ENCODE peak calls at places on chromosomes 16 and 17, in ten cellular contexts. E is CD4-positive, alpha-beta T cell; B is psoas muscle; S is GM13976; F is right atrium auricular region; Q is astrocyte of the spinal cord; K is MCF 10A; P is lower leg skin; W is PC-9; M is AG09319. C is an unnamed sample.

GRCh38 chr16:89185062-89185751 is 13.7 kb downstream of the CDH15 start:
- DNase-seq in W (no peak), F (no peak), P (no peak), B (peak), M (no peak), S (no peak), E (no peak), Q (no peak), K (no peak), C (no peak)

GRCh38 chr17:77145635-77146632 is 5.2 kb downstream of the SEC14L1 start:
- DNase-seq in W (peak), M (peak), B (peak), F (peak), P (peak), S (peak), Q (peak), E (no peak), K (no peak), C (peak)

GRCh38 chr16:49651980-49652379 is 203.9 kb downstream of the ZNF423 start:
- DNase-seq in M (no peak), Q (no peak), B (no peak), E (no peak), F (no peak), S (no peak), P (no peak), K (no peak), W (no peak), C (no peak)

GRCh38 chr16:88784074-88784855 is 755 bp downstream of the PIEZO1 start:
- DNase-seq in P (peak), B (peak), W (peak), M (no peak), E (no peak), F (peak), K (peak), Q (peak), S (peak), C (peak)

GRCh38 chr16:87051526-87052320 is 265.5 kb downstream of the C16orf95 start:
- DNase-seq in Q (no peak), B (no peak), E (no peak), F (no peak), S (no peak), W (no peak), P (no peak), M (no peak), K (no peak), C (no peak)

GRCh38 chr16:80803341-80804060 is 897 bp downstream of the CDYL2 start:
- DNase-seq in E (peak), M (no peak), S (peak), K (no peak), Q (no peak), F (no peak), B (peak), P (no peak), W (no peak), C (peak)

GRCh38 chr17:63134867-63135266 is 168.8 kb downstream of the TANC2 start:
- DNase-seq in F (no peak), W (no peak), P (no peak), Q (no peak), B (no peak), E (no peak), M (no peak), K (no peak), S (no peak), C (no peak)

GRCh38 chr16:21083729-21084268 is 66.8 kb downstream of the DNAH3 start:
- DNase-seq in S (peak), W (no peak), B (peak), E (peak), P (peak), M (no peak), Q (peak), K (peak), F (peak), C (peak)

GRCh38 chr16:49586466-49586865 is 212.9 kb downstream of the C16orf78 start:
- DNase-seq in P (no peak), K (no peak), Q (no peak), S (no peak), M (no peak), E (peak), F (no peak), W (no peak), B (no peak), C (no peak)

GRCh38 chr17:54901230-54901847 is 687 bp downstream of the TOM1L1 start:
- DNase-seq in S (no peak), Q (peak), B (no peak), M (no peak), K (peak), W (peak), F (no peak), E (no peak), P (no peak), C (no peak)

GRCh38 chr17:75589017-75589918 is 1.7 kb downstream of the MYO15B start:
- DNase-seq in F (peak), Q (peak), W (peak), E (peak), S (peak), P (peak), B (peak), K (peak), M (peak), C (peak)

GRCh38 chr17:2935622-2936021 is 127.8 kb downstream of the OR1D5 start:
- DNase-seq in B (no peak), F (no peak), W (no peak), M (no peak), Q (no peak), K (no peak), E (no peak), P (no peak), S (no peak), C (no peak)

GRCh38 chr17:58270476-58271290 is 10.1 kb downstream of the MPO start:
- DNase-seq in Q (no peak), E (no peak), K (no peak), W (no peak), S (no peak), P (peak), M (no peak), F (peak), B (no peak), C (no peak)
- TF ChIP-seq CTCF in Q (no peak), E (no peak), K (no peak), W (peak), S (no peak), P (no peak), M (no peak), F (no peak), B (no peak), C (no peak)

DNA sequence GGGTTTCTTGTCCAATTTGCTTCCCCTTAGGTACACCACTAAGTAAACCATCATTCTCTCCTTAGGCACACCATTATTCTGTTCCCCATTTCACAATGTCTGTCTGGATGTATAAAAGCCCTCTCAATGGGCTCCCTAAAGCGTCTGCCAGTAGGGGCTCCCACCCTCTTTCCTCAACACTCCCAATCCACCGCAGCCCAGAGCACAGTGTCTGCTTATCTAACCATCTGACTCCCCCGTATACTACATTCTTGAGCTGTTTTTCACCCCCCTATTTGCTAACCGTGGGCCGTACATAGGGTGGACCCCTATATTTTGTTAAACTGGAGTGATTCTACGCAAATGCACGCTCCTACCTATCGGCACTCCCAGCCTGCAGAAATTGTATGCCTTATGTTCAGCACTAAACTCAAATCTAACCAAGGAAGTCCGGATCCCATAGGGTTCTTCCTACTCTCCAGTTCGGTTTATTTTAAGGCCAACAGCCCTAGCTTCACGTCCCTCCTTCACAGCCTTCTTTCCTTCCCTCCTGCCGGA is 674 bp upstream of the PSMD3 start:
- DNase-seq in M (no peak), K (peak), E (no peak), W (no peak), B (no peak), S (no peak), P (no peak), F (no peak), Q (no peak), C (no peak)
- TF ChIP-seq CTCF in M (no peak), K (no peak), E (no peak), W (no peak), B (no peak), S (no peak), P (no peak), F (no peak), Q (peak), C (no peak)

DNA sequence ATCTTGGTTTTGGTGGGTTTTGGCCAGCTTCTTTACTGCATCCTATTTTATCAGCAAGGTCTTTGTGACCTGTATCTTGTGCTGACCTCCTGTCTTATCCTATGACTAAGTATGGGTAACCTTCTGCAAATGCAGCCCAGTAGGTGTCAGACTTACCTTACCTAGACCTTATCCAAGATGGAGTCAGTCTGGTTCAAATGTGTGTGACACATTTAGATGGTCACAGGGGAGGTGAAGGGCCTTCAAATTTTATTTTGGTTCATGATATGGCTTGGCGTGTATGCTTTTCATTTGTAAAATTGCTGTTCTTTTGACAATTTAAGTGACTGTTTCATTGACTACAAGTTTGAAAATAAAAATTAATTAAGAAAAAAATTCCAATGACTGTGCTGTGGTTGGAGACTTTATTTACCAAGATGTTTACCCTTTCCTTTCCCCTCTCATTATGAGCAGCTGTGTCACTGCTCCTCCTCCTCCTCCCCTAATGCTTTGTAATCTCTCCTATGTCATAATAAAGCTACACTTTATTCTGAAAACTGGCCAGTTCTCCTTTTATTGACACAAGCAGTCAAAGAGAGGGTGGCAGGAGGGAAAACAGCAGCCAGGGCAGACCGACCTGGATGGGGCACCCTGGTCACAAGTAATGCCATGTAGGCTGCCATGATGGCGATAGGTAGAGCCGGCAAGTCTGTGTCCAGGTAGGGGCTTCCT is 49.4 kb downstream of the TNFRSF13B start:
- DNase-seq in M (no peak), K (peak), S (peak), B (no peak), E (no peak), Q (no peak), P (no peak), W (no peak), F (no peak), C (peak)
- TF ChIP-seq CTCF in M (no peak), K (peak), S (peak), B (no peak), E (no peak), Q (no peak), P (no peak), W (no peak), F (no peak), C (peak)

GRCh38 chr16:67935402-67936123 is 1.1 kb downstream of the PSMB10 start:
- DNase-seq in W (peak), K (peak), M (peak), S (peak), Q (peak), P (peak), B (peak), E (peak), F (peak), C (peak)
- TF ChIP-seq CTCF in W (no peak), K (no peak), M (no peak), S (no peak), Q (no peak), P (no peak), B (no peak), E (no peak), F (no peak), C (no peak)

C was measured in GM10248.